ENCODE peak calls at places on chromosomes 4 and X, in four cellular contexts. C is keratinocyte, H is cardiac muscle cell, K is aorta. V is an unnamed sample.

GRCh38 chrX:45771560-45772340 is 571.1 kb upstream of the DIPK2B start:
- DNase-seq in C (no peak), K (peak), H (no peak), V (no peak)

GRCh38 chr4:128821151-128821550 is 11.7 kb downstream of the JADE1 start:
- DNase-seq in K (no peak), H (no peak), C (no peak), V (no peak)

GRCh38 chrX:38313190-38313589 is 14.1 kb downstream of the RPGR start:
- DNase-seq in C (no peak), K (no peak), H (no peak), V (no peak)

GRCh38 chr4:186204103-186204559 is 12.8 kb downstream of the CYP4V2 start:
- DNase-seq in H (no peak), C (no peak), K (peak), V (peak)

GRCh38 chrX:68647156-68647957 is at the start of gene STARD8:
- DNase-seq in C (no peak), K (peak), H (peak), V (no peak)

GRCh38 chrX:152641996-152642395 is 4.3 kb downstream of the GABRQ start:
- DNase-seq in K (no peak), C (no peak), H (peak), V (peak)

GRCh38 chrX:33336783-33337182 is 125.4 kb upstream of the DMD start:
- DNase-seq in C (no peak), K (no peak), H (peak), V (no peak)

GRCh38 chr4:61068745-61069144 is 131.4 kb upstream of the ADGRL3 start:
- DNase-seq in K (no peak), C (no peak), H (no peak), V (no peak)

GRCh38 chr4:1338752-1339414 is 8.1 kb upstream of the UVSSA start:
- DNase-seq in H (no peak), K (no peak), C (no peak), V (no peak)

GRCh38 chrX:101417981-101418841 is 10.2 kb downstream of the HNRNPH2 start:
- DNase-seq in C (no peak), H (peak), K (peak), V (no peak)

GRCh38 chr4:4460759-4461158 is 73.9 kb downstream of the NSG1 start:
- DNase-seq in C (no peak), H (no peak), K (no peak), V (no peak)

GRCh38 chrX:81414630-81415029 is 212.7 kb downstream of the SH3BGRL start:
- DNase-seq in K (no peak), C (no peak), H (no peak), V (no peak)

GRCh38 chr4:181860668-181861067 is 382.5 kb upstream of the TENM3 start:
- DNase-seq in C (no peak), H (no peak), K (no peak), V (no peak)

GRCh38 chr4:153622093-153622492 is 62.0 kb upstream of the TLR2 start:
- DNase-seq in K (no peak), C (no peak), H (no peak), V (no peak)

GRCh38 chr4:159158989-159159388 is 56.1 kb downstream of the RAPGEF2 start:
- DNase-seq in K (no peak), C (no peak), H (no peak), V (no peak)

GRCh38 chr4:18559492-18559891 is 537.9 kb upstream of the LCORL start:
- DNase-seq in C (no peak), H (no peak), K (no peak), V (no peak)

DNA sequence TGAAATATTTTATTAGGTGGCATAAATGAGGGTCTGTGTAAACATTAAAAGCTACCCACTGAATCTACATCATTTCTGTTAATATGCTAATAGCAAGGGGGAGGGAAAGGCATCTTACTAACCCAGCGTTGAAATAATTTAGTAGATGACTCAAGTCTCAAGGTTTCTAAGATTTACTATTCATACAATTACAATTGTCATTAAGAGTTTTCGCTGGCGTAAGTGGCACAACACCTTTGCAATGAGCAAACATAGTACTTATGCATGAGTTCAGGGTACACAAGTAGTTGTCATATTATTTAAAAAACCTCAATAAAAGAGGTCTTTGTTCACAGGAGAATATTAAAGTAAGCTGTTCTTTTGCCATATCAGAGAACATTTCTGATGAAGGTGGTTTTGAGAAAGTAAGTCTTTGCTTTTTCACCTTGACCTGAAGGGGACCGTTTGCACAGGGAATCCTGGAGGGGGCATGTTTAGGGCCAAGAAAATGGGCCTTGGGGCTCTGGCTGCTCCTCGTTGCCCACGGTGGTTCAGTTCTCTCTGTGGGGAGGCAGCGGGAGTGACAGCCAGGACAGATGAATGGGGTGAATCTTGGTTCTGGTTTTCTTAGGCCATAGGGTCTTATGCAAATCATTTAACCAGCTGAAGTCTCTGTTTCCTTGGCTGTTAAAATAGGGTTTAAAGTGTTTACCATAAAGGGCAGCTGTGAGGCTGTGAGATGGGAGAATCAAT is 4.4 kb upstream of the RHOH start:
- DNase-seq in K (no peak), C (no peak), H (no peak), V (no peak)
- H3K27ac ChIP-seq in K (no peak), C (no peak), H (no peak), V (no peak)

GRCh38 chr4:22460266-22460665 is 55.6 kb downstream of the ADGRA3 start:
- DNase-seq in C (no peak), K (no peak), H (no peak), V (no peak)
- H3K27ac ChIP-seq in C (no peak), K (no peak), H (peak), V (no peak)

GRCh38 chrX:103658681-103659433 is 27.6 kb downstream of the MORF4L2 start:
- DNase-seq in C (no peak), H (no peak), K (no peak), V (no peak)
- H3K27ac ChIP-seq in C (no peak), H (no peak), K (no peak), V (no peak)

DNA sequence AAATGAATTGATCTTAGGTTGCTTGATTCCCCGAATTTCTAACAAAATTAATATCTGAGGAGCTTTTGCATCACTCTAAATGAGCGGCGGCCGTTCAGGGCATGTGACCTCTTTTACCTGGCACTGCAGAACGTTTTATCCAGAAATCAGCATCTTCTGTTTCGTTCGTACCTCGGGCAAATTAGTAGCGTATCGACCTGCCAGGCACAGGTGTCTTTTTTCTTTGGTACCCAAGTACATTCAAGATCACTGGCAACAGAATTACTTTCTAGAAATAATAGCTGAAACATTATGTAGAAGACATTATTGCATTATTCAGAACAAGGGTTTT is 926 bp downstream of the KLHL2 start:
- DNase-seq in K (no peak), C (no peak), H (no peak), V (no peak)
- H3K27ac ChIP-seq in K (peak), C (peak), H (no peak), V (peak)

DNA sequence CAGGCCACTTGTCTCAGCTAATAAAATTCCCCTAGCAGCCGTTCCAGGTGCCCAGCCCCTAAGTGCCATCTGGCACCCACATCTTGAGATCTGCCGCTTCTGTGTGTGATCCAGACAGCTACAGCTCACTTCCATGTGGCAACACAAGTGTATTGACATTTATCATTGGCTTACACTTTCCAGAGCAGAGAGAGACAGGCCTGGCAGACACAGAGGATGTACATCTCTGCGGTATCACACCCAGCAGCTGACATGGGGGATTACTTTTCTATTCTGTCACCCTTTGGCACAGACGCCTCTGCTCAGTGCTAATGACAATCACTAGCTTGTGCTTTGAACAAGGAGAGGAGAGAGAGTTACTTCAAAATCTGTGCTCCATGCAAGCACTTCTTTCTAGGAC is 195.9 kb downstream of the KDR start:
- DNase-seq in K (no peak), C (no peak), H (no peak), V (peak)
- H3K27ac ChIP-seq in K (no peak), C (no peak), H (no peak), V (no peak)

GRCh38 chr4:47218631-47219030 is 187.3 kb downstream of the GABRB1 start:
- DNase-seq in K (no peak), C (no peak), H (no peak), V (no peak)

GRCh38 chr4:47222276-47222675 is 190.9 kb downstream of the GABRB1 start:
- DNase-seq in H (no peak), C (no peak), K (no peak), V (no peak)

GRCh38 chr4:47219586-47219985 is 188.2 kb downstream of the GABRB1 start:
- DNase-seq in K (no peak), H (no peak), C (no peak), V (no peak)

GRCh38 chr4:47224361-47224760 is 193.0 kb downstream of the GABRB1 start:
- DNase-seq in C (no peak), K (no peak), H (no peak), V (no peak)

GRCh38 chr4:47221721-47222120 is 190.4 kb downstream of the GABRB1 start:
- DNase-seq in C (no peak), H (no peak), K (no peak), V (no peak)
- H3K27ac ChIP-seq in C (no peak), H (no peak), K (no peak), V (no peak)

GRCh38 chr4:55445921-55446577 is 50.3 kb downstream of the TMEM165 start:
- DNase-seq in H (no peak), C (peak), K (no peak), V (no peak)
- H3K27ac ChIP-seq in H (no peak), C (peak), K (no peak), V (no peak)

GRCh38 chrX:131264053-131264452 is 25.1 kb downstream of the IGSF1 start:
- DNase-seq in K (no peak), H (no peak), C (no peak), V (no peak)
- H3K27ac ChIP-seq in K (no peak), H (no peak), C (no peak), V (no peak)